ENCODE peak calls at places on chromosomes 12 and 14, in ten cellular contexts. One of them, this sample, is unnamed.

GRCh38 chr14:75221797-75222196 is 45.4 kb upstream of the TMED10 start:
- DNase-seq in coronary artery: no peak
- DNase-seq in SW480: no peak
- DNase-seq in CD8-positive, alpha-beta T cell: no peak
- DNase-seq in stimulated activated naive CD8-positive, alpha-beta T cell treated with anti-CD3 and anti-CD28 coated beads, Interleukin-15, amount 100 ng/mL, for 72 hours: no peak
- DNase-seq in substantia nigra: no peak
- DNase-seq in Peyer's patch: no peak
- DNase-seq in transverse colon: no peak
- DNase-seq in mesothelial cell of epicardium: no peak
- DNase-seq in H1: no peak
- DNase-seq in this sample: no peak

GRCh38 chr12:52228366-52228765 is 4.7 kb upstream of the KRT7 start:
- DNase-seq in SW480: no peak
- DNase-seq in H1: no peak
- DNase-seq in Peyer's patch: no peak
- DNase-seq in stimulated activated naive CD8-positive, alpha-beta T cell treated with anti-CD3 and anti-CD28 coated beads, Interleukin-15, amount 100 ng/mL, for 72 hours: no peak
- DNase-seq in transverse colon: no peak
- DNase-seq in substantia nigra: no peak
- DNase-seq in coronary artery: no peak
- DNase-seq in CD8-positive, alpha-beta T cell: no peak
- DNase-seq in mesothelial cell of epicardium: no peak
- DNase-seq in this sample: no peak

GRCh38 chr12:23813206-23813605 is 136.3 kb downstream of the SOX5 start:
- DNase-seq in H1: no peak
- DNase-seq in Peyer's patch: no peak
- DNase-seq in mesothelial cell of epicardium: no peak
- DNase-seq in SW480: no peak
- DNase-seq in CD8-positive, alpha-beta T cell: no peak
- DNase-seq in coronary artery: no peak
- DNase-seq in stimulated activated naive CD8-positive, alpha-beta T cell treated with anti-CD3 and anti-CD28 coated beads, Interleukin-15, amount 100 ng/mL, for 72 hours: no peak
- DNase-seq in transverse colon: no peak
- DNase-seq in substantia nigra: no peak
- DNase-seq in this sample: no peak

GRCh38 chr14:66359500-66359899 is 126.7 kb upstream of the CCDC196 start:
- DNase-seq in substantia nigra: no peak
- DNase-seq in stimulated activated naive CD8-positive, alpha-beta T cell treated with anti-CD3 and anti-CD28 coated beads, Interleukin-15, amount 100 ng/mL, for 72 hours: peak
- DNase-seq in CD8-positive, alpha-beta T cell: no peak
- DNase-seq in Peyer's patch: no peak
- DNase-seq in coronary artery: no peak
- DNase-seq in H1: no peak
- DNase-seq in SW480: peak
- DNase-seq in mesothelial cell of epicardium: no peak
- DNase-seq in transverse colon: no peak
- DNase-seq in this sample: no peak

GRCh38 chr12:25986169-25986568 is 27.7 kb downstream of the RASSF8 start:
- DNase-seq in H1: no peak
- DNase-seq in coronary artery: no peak
- DNase-seq in CD8-positive, alpha-beta T cell: no peak
- DNase-seq in substantia nigra: no peak
- DNase-seq in SW480: no peak
- DNase-seq in Peyer's patch: no peak
- DNase-seq in stimulated activated naive CD8-positive, alpha-beta T cell treated with anti-CD3 and anti-CD28 coated beads, Interleukin-15, amount 100 ng/mL, for 72 hours: no peak
- DNase-seq in transverse colon: no peak
- DNase-seq in mesothelial cell of epicardium: no peak
- DNase-seq in this sample: no peak

GRCh38 chr12:94404854-94405253 is 54.8 kb downstream of the CEP83 start:
- DNase-seq in substantia nigra: no peak
- DNase-seq in SW480: no peak
- DNase-seq in transverse colon: no peak
- DNase-seq in CD8-positive, alpha-beta T cell: no peak
- DNase-seq in coronary artery: no peak
- DNase-seq in mesothelial cell of epicardium: no peak
- DNase-seq in Peyer's patch: no peak
- DNase-seq in H1: no peak
- DNase-seq in stimulated activated naive CD8-positive, alpha-beta T cell treated with anti-CD3 and anti-CD28 coated beads, Interleukin-15, amount 100 ng/mL, for 72 hours: no peak
- DNase-seq in this sample: no peak

GRCh38 chr12:131872154-131873046 is 22.0 kb upstream of the ULK1 start:
- DNase-seq in SW480: no peak
- DNase-seq in Peyer's patch: no peak
- DNase-seq in coronary artery: no peak
- DNase-seq in transverse colon: no peak
- DNase-seq in H1: no peak
- DNase-seq in substantia nigra: no peak
- DNase-seq in CD8-positive, alpha-beta T cell: no peak
- DNase-seq in mesothelial cell of epicardium: no peak
- DNase-seq in stimulated activated naive CD8-positive, alpha-beta T cell treated with anti-CD3 and anti-CD28 coated beads, Interleukin-15, amount 100 ng/mL, for 72 hours: no peak
- DNase-seq in this sample: no peak

GRCh38 chr12:106642991-106643390 is 60.2 kb downstream of the RFX4 start:
- DNase-seq in substantia nigra: no peak
- DNase-seq in H1: no peak
- DNase-seq in stimulated activated naive CD8-positive, alpha-beta T cell treated with anti-CD3 and anti-CD28 coated beads, Interleukin-15, amount 100 ng/mL, for 72 hours: no peak
- DNase-seq in Peyer's patch: no peak
- DNase-seq in mesothelial cell of epicardium: no peak
- DNase-seq in transverse colon: no peak
- DNase-seq in coronary artery: no peak
- DNase-seq in CD8-positive, alpha-beta T cell: no peak
- DNase-seq in SW480: no peak
- DNase-seq in this sample: no peak

GRCh38 chr14:102817942-102818940 is 41.0 kb downstream of the TRAF3 start:
- DNase-seq in SW480: no peak
- DNase-seq in H1: no peak
- DNase-seq in substantia nigra: no peak
- DNase-seq in coronary artery: no peak
- DNase-seq in stimulated activated naive CD8-positive, alpha-beta T cell treated with anti-CD3 and anti-CD28 coated beads, Interleukin-15, amount 100 ng/mL, for 72 hours: no peak
- DNase-seq in Peyer's patch: no peak
- DNase-seq in CD8-positive, alpha-beta T cell: no peak
- DNase-seq in transverse colon: no peak
- DNase-seq in mesothelial cell of epicardium: no peak
- DNase-seq in this sample: no peak

GRCh38 chr12:12327802-12328201 is 22.2 kb downstream of the MANSC1 start:
- DNase-seq in mesothelial cell of epicardium: no peak
- DNase-seq in transverse colon: no peak
- DNase-seq in coronary artery: no peak
- DNase-seq in stimulated activated naive CD8-positive, alpha-beta T cell treated with anti-CD3 and anti-CD28 coated beads, Interleukin-15, amount 100 ng/mL, for 72 hours: peak
- DNase-seq in substantia nigra: no peak
- DNase-seq in H1: no peak
- DNase-seq in CD8-positive, alpha-beta T cell: no peak
- DNase-seq in SW480: peak
- DNase-seq in Peyer's patch: no peak
- DNase-seq in this sample: peak

GRCh38 chr14:64580451-64580850 is 30.7 kb downstream of the PPP1R36 start:
- DNase-seq in H1: no peak
- DNase-seq in substantia nigra: no peak
- DNase-seq in SW480: no peak
- DNase-seq in Peyer's patch: no peak
- DNase-seq in coronary artery: no peak
- DNase-seq in stimulated activated naive CD8-positive, alpha-beta T cell treated with anti-CD3 and anti-CD28 coated beads, Interleukin-15, amount 100 ng/mL, for 72 hours: no peak
- DNase-seq in transverse colon: no peak
- DNase-seq in mesothelial cell of epicardium: no peak
- DNase-seq in CD8-positive, alpha-beta T cell: no peak
- DNase-seq in this sample: no peak

GRCh38 chr14:65231286-65231980 is 129.1 kb upstream of the MAX start:
- DNase-seq in coronary artery: no peak
- DNase-seq in substantia nigra: no peak
- DNase-seq in CD8-positive, alpha-beta T cell: no peak
- DNase-seq in mesothelial cell of epicardium: no peak
- DNase-seq in stimulated activated naive CD8-positive, alpha-beta T cell treated with anti-CD3 and anti-CD28 coated beads, Interleukin-15, amount 100 ng/mL, for 72 hours: no peak
- DNase-seq in Peyer's patch: no peak
- DNase-seq in transverse colon: no peak
- DNase-seq in SW480: no peak
- DNase-seq in H1: no peak
- DNase-seq in this sample: no peak

GRCh38 chr14:99884834-99885648 is 91.8 kb downstream of the EML1 start:
- DNase-seq in Peyer's patch: no peak
- DNase-seq in CD8-positive, alpha-beta T cell: no peak
- DNase-seq in mesothelial cell of epicardium: no peak
- DNase-seq in transverse colon: no peak
- DNase-seq in H1: no peak
- DNase-seq in SW480: peak
- DNase-seq in coronary artery: no peak
- DNase-seq in substantia nigra: no peak
- DNase-seq in stimulated activated naive CD8-positive, alpha-beta T cell treated with anti-CD3 and anti-CD28 coated beads, Interleukin-15, amount 100 ng/mL, for 72 hours: peak
- DNase-seq in this sample: peak

GRCh38 chr14:51092965-51093364 is 1.9 kb downstream of the TRIM9 start:
- DNase-seq in transverse colon: no peak
- DNase-seq in coronary artery: no peak
- DNase-seq in SW480: no peak
- DNase-seq in H1: no peak
- DNase-seq in CD8-positive, alpha-beta T cell: no peak
- DNase-seq in Peyer's patch: no peak
- DNase-seq in stimulated activated naive CD8-positive, alpha-beta T cell treated with anti-CD3 and anti-CD28 coated beads, Interleukin-15, amount 100 ng/mL, for 72 hours: no peak
- DNase-seq in mesothelial cell of epicardium: no peak
- DNase-seq in substantia nigra: no peak
- DNase-seq in this sample: no peak

GRCh38 chr12:98371419-98371818 is 144.0 kb upstream of the TMPO start:
- DNase-seq in mesothelial cell of epicardium: no peak
- DNase-seq in coronary artery: no peak
- DNase-seq in H1: no peak
- DNase-seq in Peyer's patch: no peak
- DNase-seq in substantia nigra: no peak
- DNase-seq in transverse colon: no peak
- DNase-seq in CD8-positive, alpha-beta T cell: no peak
- DNase-seq in SW480: no peak
- DNase-seq in stimulated activated naive CD8-positive, alpha-beta T cell treated with anti-CD3 and anti-CD28 coated beads, Interleukin-15, amount 100 ng/mL, for 72 hours: no peak
- DNase-seq in this sample: no peak

GRCh38 chr14:88521818-88522217 is 33.0 kb downstream of the PTPN21 start:
- DNase-seq in transverse colon: no peak
- DNase-seq in mesothelial cell of epicardium: no peak
- DNase-seq in Peyer's patch: no peak
- DNase-seq in stimulated activated naive CD8-positive, alpha-beta T cell treated with anti-CD3 and anti-CD28 coated beads, Interleukin-15, amount 100 ng/mL, for 72 hours: no peak
- DNase-seq in SW480: no peak
- DNase-seq in H1: no peak
- DNase-seq in substantia nigra: no peak
- DNase-seq in CD8-positive, alpha-beta T cell: no peak
- DNase-seq in coronary artery: no peak
- DNase-seq in this sample: no peak

GRCh38 chr14:20477211-20477876 is 8.1 kb downstream of the PNP start:
- DNase-seq in Peyer's patch: peak
- DNase-seq in transverse colon: no peak
- DNase-seq in CD8-positive, alpha-beta T cell: no peak
- DNase-seq in stimulated activated naive CD8-positive, alpha-beta T cell treated with anti-CD3 and anti-CD28 coated beads, Interleukin-15, amount 100 ng/mL, for 72 hours: no peak
- DNase-seq in coronary artery: no peak
- DNase-seq in substantia nigra: no peak
- DNase-seq in SW480: no peak
- DNase-seq in H1: no peak
- DNase-seq in mesothelial cell of epicardium: no peak
- DNase-seq in this sample: no peak

GRCh38 chr14:89965839-89966238 is 10.1 kb downstream of the TDP1 start:
- DNase-seq in coronary artery: no peak
- DNase-seq in CD8-positive, alpha-beta T cell: no peak
- DNase-seq in Peyer's patch: no peak
- DNase-seq in transverse colon: no peak
- DNase-seq in mesothelial cell of epicardium: no peak
- DNase-seq in H1: no peak
- DNase-seq in stimulated activated naive CD8-positive, alpha-beta T cell treated with anti-CD3 and anti-CD28 coated beads, Interleukin-15, amount 100 ng/mL, for 72 hours: no peak
- DNase-seq in substantia nigra: no peak
- DNase-seq in SW480: no peak
- DNase-seq in this sample: no peak

GRCh38 chr12:82880442-82880901 is 193.8 kb downstream of the TMTC2 start:
- DNase-seq in CD8-positive, alpha-beta T cell: no peak
- DNase-seq in SW480: no peak
- DNase-seq in H1: no peak
- DNase-seq in transverse colon: no peak
- DNase-seq in Peyer's patch: no peak
- DNase-seq in coronary artery: no peak
- DNase-seq in substantia nigra: no peak
- DNase-seq in mesothelial cell of epicardium: no peak
- DNase-seq in stimulated activated naive CD8-positive, alpha-beta T cell treated with anti-CD3 and anti-CD28 coated beads, Interleukin-15, amount 100 ng/mL, for 72 hours: no peak
- DNase-seq in this sample: peak

GRCh38 chr12:65943388-65944137 is 119.3 kb downstream of the HMGA2 start:
- DNase-seq in substantia nigra: no peak
- DNase-seq in SW480: no peak
- DNase-seq in mesothelial cell of epicardium: no peak
- DNase-seq in stimulated activated naive CD8-positive, alpha-beta T cell treated with anti-CD3 and anti-CD28 coated beads, Interleukin-15, amount 100 ng/mL, for 72 hours: no peak
- DNase-seq in CD8-positive, alpha-beta T cell: no peak
- DNase-seq in Peyer's patch: no peak
- DNase-seq in coronary artery: no peak
- DNase-seq in transverse colon: no peak
- DNase-seq in H1: no peak
- DNase-seq in this sample: no peak

GRCh38 chr12:13342971-13343370 is 146.4 kb downstream of the EMP1 start:
- DNase-seq in SW480: no peak
- DNase-seq in Peyer's patch: no peak
- DNase-seq in transverse colon: no peak
- DNase-seq in H1: no peak
- DNase-seq in CD8-positive, alpha-beta T cell: no peak
- DNase-seq in mesothelial cell of epicardium: no peak
- DNase-seq in stimulated activated naive CD8-positive, alpha-beta T cell treated with anti-CD3 and anti-CD28 coated beads, Interleukin-15, amount 100 ng/mL, for 72 hours: peak
- DNase-seq in coronary artery: no peak
- DNase-seq in substantia nigra: no peak
- DNase-seq in this sample: no peak

GRCh38 chr12:63915105-63915830 is 70.8 kb downstream of the SRGAP1 start:
- DNase-seq in stimulated activated naive CD8-positive, alpha-beta T cell treated with anti-CD3 and anti-CD28 coated beads, Interleukin-15, amount 100 ng/mL, for 72 hours: no peak
- DNase-seq in Peyer's patch: no peak
- DNase-seq in H1: no peak
- DNase-seq in mesothelial cell of epicardium: no peak
- DNase-seq in substantia nigra: no peak
- DNase-seq in coronary artery: no peak
- DNase-seq in transverse colon: no peak
- DNase-seq in CD8-positive, alpha-beta T cell: no peak
- DNase-seq in SW480: no peak
- DNase-seq in this sample: peak

GRCh38 chr12:112738531-112738930 is 53.0 kb upstream of the RPH3A start:
- DNase-seq in stimulated activated naive CD8-positive, alpha-beta T cell treated with anti-CD3 and anti-CD28 coated beads, Interleukin-15, amount 100 ng/mL, for 72 hours: no peak
- DNase-seq in CD8-positive, alpha-beta T cell: no peak
- DNase-seq in transverse colon: no peak
- DNase-seq in coronary artery: no peak
- DNase-seq in H1: no peak
- DNase-seq in Peyer's patch: no peak
- DNase-seq in SW480: no peak
- DNase-seq in mesothelial cell of epicardium: no peak
- DNase-seq in substantia nigra: no peak
- DNase-seq in this sample: no peak

GRCh38 chr14:94773017-94773681 is 3.2 kb upstream of the GSC start:
- DNase-seq in transverse colon: no peak
- DNase-seq in Peyer's patch: no peak
- DNase-seq in SW480: no peak
- DNase-seq in mesothelial cell of epicardium: peak
- DNase-seq in H1: no peak
- DNase-seq in substantia nigra: no peak
- DNase-seq in CD8-positive, alpha-beta T cell: no peak
- DNase-seq in coronary artery: no peak
- DNase-seq in stimulated activated naive CD8-positive, alpha-beta T cell treated with anti-CD3 and anti-CD28 coated beads, Interleukin-15, amount 100 ng/mL, for 72 hours: no peak
- DNase-seq in this sample: no peak

GRCh38 chr12:119710374-119710773 is 42.4 kb downstream of the PRKAB1 start:
- DNase-seq in coronary artery: no peak
- DNase-seq in transverse colon: no peak
- DNase-seq in H1: no peak
- DNase-seq in SW480: no peak
- DNase-seq in stimulated activated naive CD8-positive, alpha-beta T cell treated with anti-CD3 and anti-CD28 coated beads, Interleukin-15, amount 100 ng/mL, for 72 hours: no peak
- DNase-seq in mesothelial cell of epicardium: no peak
- DNase-seq in CD8-positive, alpha-beta T cell: no peak
- DNase-seq in Peyer's patch: no peak
- DNase-seq in substantia nigra: no peak
- DNase-seq in this sample: peak

GRCh38 chr12:116121453-116121871 is 156.0 kb downstream of the MED13L start:
- DNase-seq in mesothelial cell of epicardium: no peak
- DNase-seq in SW480: no peak
- DNase-seq in H1: no peak
- DNase-seq in transverse colon: no peak
- DNase-seq in stimulated activated naive CD8-positive, alpha-beta T cell treated with anti-CD3 and anti-CD28 coated beads, Interleukin-15, amount 100 ng/mL, for 72 hours: no peak
- DNase-seq in substantia nigra: no peak
- DNase-seq in Peyer's patch: no peak
- DNase-seq in CD8-positive, alpha-beta T cell: no peak
- DNase-seq in coronary artery: no peak
- DNase-seq in this sample: no peak

GRCh38 chr12:110028323-110028722 is 20.0 kb downstream of the C12orf76 start:
- DNase-seq in CD8-positive, alpha-beta T cell: no peak
- DNase-seq in Peyer's patch: no peak
- DNase-seq in H1: no peak
- DNase-seq in SW480: no peak
- DNase-seq in stimulated activated naive CD8-positive, alpha-beta T cell treated with anti-CD3 and anti-CD28 coated beads, Interleukin-15, amount 100 ng/mL, for 72 hours: no peak
- DNase-seq in coronary artery: no peak
- DNase-seq in substantia nigra: no peak
- DNase-seq in mesothelial cell of epicardium: no peak
- DNase-seq in transverse colon: no peak
- DNase-seq in this sample: no peak

GRCh38 chr14:24984846-24985589 is 64.9 kb downstream of the STXBP6 start:
- DNase-seq in coronary artery: no peak
- DNase-seq in H1: no peak
- DNase-seq in stimulated activated naive CD8-positive, alpha-beta T cell treated with anti-CD3 and anti-CD28 coated beads, Interleukin-15, amount 100 ng/mL, for 72 hours: no peak
- DNase-seq in CD8-positive, alpha-beta T cell: no peak
- DNase-seq in transverse colon: peak
- DNase-seq in substantia nigra: no peak
- DNase-seq in Peyer's patch: no peak
- DNase-seq in SW480: no peak
- DNase-seq in mesothelial cell of epicardium: peak
- DNase-seq in this sample: no peak